ENCODE peak calls at places on chromosomes 7 and 10, in ten cellular contexts. W is cardiac fibroblast; M is NB4; F is body of pancreas; Y is GM12865; R is suprapubic skin; Z is astrocyte of the spinal cord; P is CD8-positive, alpha-beta T cell; E is gastrocnemius medialis; H is coronary artery. D is an unnamed sample.

GRCh38 chr7:150656047-150656446 is 23.9 kb upstream of the GIMAP6 start:
- DNase-seq in Z (no peak), F (peak), H (no peak), R (no peak), Y (no peak), E (no peak), P (no peak), M (no peak), W (no peak), D (no peak)

GRCh38 chr10:48221814-48222213 is 52.7 kb downstream of the FRMPD2 start:
- DNase-seq in Z (no peak), P (no peak), E (no peak), H (no peak), Y (no peak), F (no peak), W (no peak), R (no peak), M (no peak), D (no peak)

GRCh38 chr7:28958946-28959417 is 852 bp upstream of the TRIL start:
- DNase-seq in F (no peak), W (no peak), E (no peak), Z (no peak), R (no peak), H (no peak), M (no peak), Y (no peak), P (no peak), D (no peak)

GRCh38 chr10:132880148-132880981 is 62.0 kb downstream of the CFAP46 start:
- DNase-seq in E (no peak), F (no peak), W (no peak), R (peak), M (no peak), Y (no peak), P (no peak), H (no peak), Z (no peak), D (peak)

GRCh38 chr10:131159771-131160170 is 151.8 kb downstream of the TCERG1L start:
- DNase-seq in F (no peak), W (no peak), Y (no peak), Z (no peak), M (no peak), R (no peak), E (no peak), H (no peak), P (no peak), D (no peak)

GRCh38 chr10:94075521-94075920 is 81.8 kb downstream of the PLCE1 start:
- DNase-seq in H (no peak), F (no peak), R (no peak), W (no peak), M (no peak), P (no peak), Z (no peak), E (no peak), Y (no peak), D (no peak)

GRCh38 chr7:2610898-2611297 is 20.9 kb upstream of the TTYH3 start:
- DNase-seq in P (no peak), E (no peak), H (no peak), F (no peak), R (no peak), M (no peak), Z (no peak), W (no peak), Y (no peak), D (no peak)

GRCh38 chr7:37488163-37488759 is 39.6 kb upstream of the ELMO1 start:
- DNase-seq in W (no peak), Z (peak), Y (peak), P (no peak), H (no peak), F (no peak), E (no peak), M (no peak), R (no peak), D (no peak)

GRCh38 chr10:33260403-33261239 is 73.8 kb downstream of the NRP1 start:
- DNase-seq in F (no peak), M (no peak), Y (no peak), P (no peak), Z (peak), E (no peak), W (no peak), H (no peak), R (no peak), D (no peak)

GRCh38 chr7:108077714-108078113 is 52.4 kb downstream of the LAMB4 start:
- DNase-seq in Z (no peak), M (no peak), Y (no peak), P (no peak), H (no peak), W (no peak), F (no peak), R (no peak), E (no peak), D (no peak)

DNA sequence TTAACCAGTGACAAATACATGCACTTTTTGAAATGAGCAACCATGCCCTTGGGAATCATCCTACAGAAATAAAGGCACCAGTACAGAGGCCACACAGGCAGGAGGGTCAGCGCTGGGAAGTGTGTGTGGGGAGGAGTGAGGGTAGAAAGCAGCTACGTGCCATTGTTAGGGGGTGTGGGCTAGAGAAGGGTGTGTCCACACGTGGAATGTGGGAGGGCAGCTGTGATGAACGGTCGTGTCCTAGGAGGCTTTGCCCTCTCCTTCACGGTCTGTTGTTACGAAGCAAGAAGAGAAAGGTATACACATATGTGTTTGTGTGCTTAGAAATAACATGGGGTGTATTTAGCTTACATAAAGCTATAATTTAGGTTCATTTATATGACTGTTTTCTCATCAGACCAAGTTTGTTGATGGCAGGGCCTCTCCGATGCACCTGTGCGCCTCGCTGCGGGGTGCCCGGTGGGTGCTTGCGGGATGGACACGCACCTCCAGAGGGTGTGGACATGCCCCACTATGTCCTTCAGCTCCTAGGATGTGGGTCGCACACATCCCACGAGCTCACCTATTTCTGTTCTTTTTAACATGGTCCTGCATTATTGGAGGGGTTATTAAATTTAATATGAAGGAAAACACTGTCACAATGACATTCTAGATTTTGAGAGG is 16.9 kb upstream of the GET4 start:
- DNase-seq in Z (no peak), Y (no peak), R (no peak), W (no peak), F (no peak), P (no peak), H (no peak), E (no peak), M (no peak), D (no peak)
- TF ChIP-seq CTCF in Z (no peak), Y (no peak), R (no peak), W (no peak), F (no peak), P (no peak), H (no peak), E (no peak), M (no peak), D (no peak)

GRCh38 chr7:98900815-98901214 is 22.5 kb downstream of the TRRAP start:
- DNase-seq in M (no peak), Z (no peak), R (no peak), H (no peak), E (no peak), Y (no peak), P (no peak), W (no peak), F (no peak), D (no peak)
- H3K4me3 ChIP-seq in M (no peak), Z (no peak), R (no peak), H (no peak), E (no peak), Y (no peak), P (no peak), W (no peak), F (no peak), D (no peak)

GRCh38 chr7:22782616-22783232 is 39.9 kb downstream of the TOMM7 start:
- DNase-seq in P (peak), F (peak), W (peak), H (no peak), E (peak), Z (peak), Y (peak), R (no peak), M (peak), D (no peak)
- TF ChIP-seq CTCF in P (peak), F (peak), W (peak), H (peak), E (peak), Z (peak), Y (peak), R (peak), M (peak), D (no peak)

GRCh38 chr10:35605191-35605590 is at the start of gene GJD4:
- DNase-seq in Y (no peak), M (no peak), R (no peak), E (no peak), W (no peak), P (no peak), H (no peak), F (no peak), Z (no peak), D (no peak)
- H3K4me3 ChIP-seq in Y (no peak), M (no peak), R (no peak), E (no peak), W (no peak), P (no peak), H (no peak), F (no peak), Z (no peak), D (no peak)

GRCh38 chr10:114087655-114088054 is 44.0 kb downstream of the ADRB1 start:
- DNase-seq in H (no peak), Y (no peak), P (no peak), E (no peak), Z (no peak), M (no peak), W (no peak), F (no peak), R (no peak), D (no peak)

GRCh38 chr10:114084225-114084624 is 40.6 kb downstream of the ADRB1 start:
- DNase-seq in E (no peak), F (no peak), H (no peak), P (no peak), Z (no peak), Y (no peak), R (no peak), M (peak), W (no peak), D (no peak)

GRCh38 chr10:114083040-114083439 is 39.4 kb downstream of the ADRB1 start:
- DNase-seq in E (no peak), F (no peak), H (no peak), Y (no peak), Z (no peak), W (no peak), P (no peak), R (no peak), M (no peak), D (no peak)

GRCh38 chr10:114081911-114082583 is 38.4 kb downstream of the ADRB1 start:
- DNase-seq in P (no peak), F (no peak), H (no peak), W (no peak), Z (no peak), E (no peak), R (no peak), Y (no peak), M (no peak), D (no peak)

GRCh38 chr10:114087255-114087654 is 43.6 kb downstream of the ADRB1 start:
- DNase-seq in P (no peak), Z (no peak), E (no peak), W (no peak), F (no peak), Y (no peak), R (no peak), H (no peak), M (no peak), D (no peak)
- TF ChIP-seq CTCF in P (no peak), Z (no peak), E (no peak), W (no peak), F (no peak), Y (no peak), R (no peak), H (no peak), M (peak), D (no peak)

GRCh38 chr10:4826788-4827324 is 849 bp downstream of the AKR1E2 start:
- DNase-seq in W (peak), F (no peak), R (no peak), E (no peak), H (peak), Y (no peak), P (no peak), M (no peak), Z (no peak), D (no peak)
- H3K4me3 ChIP-seq in W (peak), F (peak), R (peak), E (peak), H (peak), Y (no peak), P (peak), M (no peak), Z (peak), D (peak)